ENCODE peak calls at places on chromosome 7, in six cellular contexts. Q is NT2/D1, C is HepG2, P is H1, E is K562, X is HCT116. W is an unnamed sample.

GRCh38 chr7:80775972-80776371 is 137.5 kb downstream of the CD36 start:
- DNase-seq in Q (no peak), C (no peak), P (no peak), E (no peak), X (no peak), W (no peak)

GRCh38 chr7:127081539-127081938 is 171.2 kb downstream of the GRM8 start:
- DNase-seq in Q (no peak), C (no peak), P (no peak), E (no peak), X (no peak), W (no peak)

GRCh38 chr7:97155897-97156418 is 38.5 kb downstream of the SDHAF3 start:
- DNase-seq in Q (no peak), C (no peak), P (no peak), E (no peak), X (no peak), W (no peak)

GRCh38 chr7:1713502-1714484 is 43.7 kb downstream of the ELFN1 start:
- DNase-seq in Q (peak; percentile 46), C (peak; percentile 88), P (no peak), E (no peak), X (no peak), W (peak; percentile 91)

GRCh38 chr7:47265621-47266020 is 316.3 kb downstream of the TNS3 start:
- DNase-seq in Q (no peak), C (no peak), P (no peak), E (no peak), X (no peak), W (no peak)

GRCh38 chr7:139121-139520 is 53.2 kb upstream of the FAM20C start:
- DNase-seq in Q (peak; percentile 55), C (no peak), P (no peak), E (no peak), X (no peak), W (no peak)

GRCh38 chr7:90384433-90384832 is 18.8 kb upstream of the CLDN12 start:
- DNase-seq in Q (no peak), C (no peak), P (no peak), E (no peak), X (no peak), W (no peak)

GRCh38 chr7:7148799-7149481 is 33.4 kb upstream of the C1GALT1 start:
- DNase-seq in Q (no peak), C (peak; percentile 91), P (no peak), E (peak; percentile 41), X (no peak), W (no peak)

GRCh38 chr7:122123746-122124145 is 20.3 kb downstream of the AASS start:
- DNase-seq in Q (no peak), C (no peak), P (no peak), E (no peak), X (no peak), W (no peak)

GRCh38 chr7:101363734-101364374 is 1.2 kb downstream of the COL26A1 start:
- DNase-seq in Q (peak; percentile 63), C (peak; percentile 55), P (peak; percentile 89), E (peak; percentile 93), X (peak; percentile 15), W (peak; percentile 98)

GRCh38 chr7:64945776-64946175 is 42.7 kb downstream of the ZNF273 start:
- DNase-seq in Q (no peak), C (no peak), P (no peak), E (no peak), X (no peak), W (no peak)

GRCh38 chr7:142847353-142847752 is 7.5 kb upstream of the EPHB6 start:
- DNase-seq in Q (no peak), C (no peak), P (no peak), E (no peak), X (no peak), W (no peak)

GRCh38 chr7:159169391-159169790 is 24.7 kb upstream of the VIPR2 start:
- DNase-seq in Q (no peak), C (no peak), P (no peak), E (no peak), X (no peak), W (no peak)
- TF ChIP-seq YY1 in Q (no peak), C (no peak), P (no peak), E (no peak), X (no peak), W (no peak)

GRCh38 chr7:92586403-92586802 is 3.8 kb downstream of the FAM133B start:
- DNase-seq in Q (no peak), C (peak; percentile 49), P (no peak), E (no peak), X (no peak), W (no peak)
- H3K4me3 ChIP-seq in Q (no peak overlapping the region), C (peak overlapping the region; percentile 18), P (no peak overlapping the region), E (no peak overlapping the region), X (no peak overlapping the region), W (no peak overlapping the region)

GRCh38 chr7:137462074-137462715 is 118.7 kb upstream of the PTN start:
- DNase-seq in Q (no peak), C (no peak), P (no peak), E (no peak), X (no peak), W (no peak)
- TF ChIP-seq YY1 in Q (no peak), C (no peak), P (no peak), E (no peak), X (no peak), W (peak; percentile 32)

DNA sequence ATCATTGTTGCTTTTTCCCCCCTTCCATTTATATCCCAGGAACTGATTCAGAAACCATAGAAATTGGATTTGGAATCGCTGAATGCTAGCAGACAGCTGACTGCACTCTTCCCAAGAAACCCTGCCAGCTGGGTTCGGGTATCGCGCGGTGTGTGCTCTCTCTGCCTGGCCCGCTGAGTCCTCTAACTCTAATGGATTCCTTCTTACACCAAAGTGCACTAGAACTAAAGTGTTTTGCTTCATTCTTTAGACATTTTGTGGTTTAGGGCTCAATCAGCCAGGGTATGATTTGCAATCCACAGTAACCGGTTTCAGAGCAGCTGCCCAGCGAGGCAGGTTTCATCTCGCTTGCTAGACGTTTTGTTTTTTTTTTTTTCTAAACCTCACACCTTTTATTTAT is 92.2 kb downstream of the EGFR start:
- DNase-seq in Q (no peak), C (no peak), P (no peak), E (no peak), X (no peak), W (no peak)
- H3K4me3 ChIP-seq in Q (no peak overlapping the region), C (no peak overlapping the region), P (no peak overlapping the region), E (no peak overlapping the region), X (no peak overlapping the region), W (no peak overlapping the region)

GRCh38 chr7:106048621-106049020 is 63.5 kb downstream of the SYPL1 start:
- DNase-seq in Q (no peak), C (no peak), P (no peak), E (no peak), X (no peak), W (no peak)

GRCh38 chr7:106050002-106050742 is 61.9 kb downstream of the SYPL1 start:
- DNase-seq in Q (peak; percentile 40), C (peak; percentile 79), P (no peak), E (no peak), X (no peak), W (peak; percentile 37)

GRCh38 chr7:106052681-106053080 is 59.4 kb downstream of the SYPL1 start:
- DNase-seq in Q (no peak), C (no peak), P (no peak), E (no peak), X (no peak), W (no peak)

GRCh38 chr7:106049139-106049725 is 62.9 kb downstream of the SYPL1 start:
- DNase-seq in Q (no peak), C (no peak), P (no peak), E (no peak), X (no peak), W (no peak)

GRCh38 chr7:106050743-106051110 is 61.4 kb downstream of the SYPL1 start:
- DNase-seq in Q (no peak), C (no peak), P (no peak), E (no peak), X (no peak), W (no peak)
- TF ChIP-seq YY1 in Q (no peak), C (no peak), P (no peak), E (no peak), X (no peak), W (no peak)

GRCh38 chr7:76997381-76998262 is 34.5 kb downstream of the SPDYE17 start:
- DNase-seq in Q (no peak), C (no peak), P (peak; percentile 33), E (peak; percentile 28), X (no peak), W (peak; percentile 44)
- H3K4me3 ChIP-seq in Q (no peak overlapping the region), C (no peak overlapping the region), P (no peak overlapping the region), E (no peak overlapping the region), X (no peak overlapping the region), W (no peak overlapping the region)

GRCh38 chr7:54841772-54842707 is 83.0 kb upstream of the SEC61G start:
- DNase-seq in Q (peak; percentile 23), C (peak; percentile 36), P (no peak), E (no peak), X (peak; percentile 33), W (no peak)
- TF ChIP-seq YY1 in Q (no peak), C (peak; percentile 16), P (no peak), E (no peak), X (no peak), W (no peak)

GRCh38 chr7:94906035-94906796 is 1.2 kb upstream of the PPP1R9A start:
- DNase-seq in Q (no peak), C (peak; percentile 78), P (no peak), E (no peak), X (no peak), W (no peak)

GRCh38 chr7:94908204-94909022 is 1.0 kb downstream of the PPP1R9A start:
- DNase-seq in Q (peak; percentile 44), C (peak; percentile 54), P (peak; percentile 77), E (no peak), X (peak; percentile 16), W (peak; percentile 64)

GRCh38 chr7:94909023-94909466 is 1.7 kb downstream of the PPP1R9A start:
- DNase-seq in Q (no peak), C (no peak), P (no peak), E (no peak), X (no peak), W (peak; percentile 9)

GRCh38 chr7:94907420-94908203 is at the start of gene PPP1R9A:
- DNase-seq in Q (peak; percentile 47), C (peak; percentile 63), P (peak; percentile 83), E (no peak), X (peak; percentile 21), W (peak; percentile 82)

GRCh38 chr7:94907026-94907419 is 371 bp upstream of the PPP1R9A start:
- DNase-seq in Q (no peak), C (peak; percentile 12), P (no peak), E (no peak), X (peak; percentile 29), W (no peak)
- H3K4me3 ChIP-seq in Q (peak overlapping the region; percentile 43), C (peak overlapping the region; percentile 88), P (peak overlapping the region; percentile 49), E (no peak overlapping the region), X (peak overlapping the region; percentile 56), W (no peak overlapping the region)

GRCh38 chr7:55526770-55527169 is 45.5 kb downstream of the VOPP1 start:
- DNase-seq in Q (peak; percentile 78), C (no peak), P (no peak), E (no peak), X (no peak), W (no peak)
- TF ChIP-seq YY1 in Q (no peak), C (no peak), P (no peak), E (no peak), X (no peak), W (no peak)